ENCODE peak calls at places on chromosome 12, in nine cellular contexts. Z is stomach; H is left ventricle myocardium inferior; C is IMR-90; L is CD8-positive, alpha-beta T cell; J is testis; P is psoas muscle; G is mesenchymal stem cell; A is body of pancreas. V is an unnamed sample. For H3K4me1, the result is how much of the 10 kb centered on the place peaks cover.

GRCh38 chr12:116299548-116300150 is 22.2 kb upstream of the MED13L start:
- DNase-seq in Z (no peak), G (no peak), H (no peak), L (no peak), P (no peak), A (no peak), J (peak), C (peak), V (peak)

GRCh38 chr12:108597559-108598471 is at the start of gene TMEM119:
- DNase-seq in H (peak), P (peak), Z (no peak), C (peak), G (peak), A (peak), L (no peak), J (no peak), V (no peak)

GRCh38 chr12:83143937-83144336 is 457.2 kb downstream of the TMTC2 start:
- DNase-seq in J (no peak), Z (no peak), G (no peak), H (no peak), C (no peak), A (no peak), L (no peak), P (no peak), V (no peak)

GRCh38 chr12:22271036-22271435 is 63.5 kb downstream of the ST8SIA1 start:
- DNase-seq in A (no peak), J (no peak), G (peak), Z (no peak), H (no peak), C (peak), L (no peak), P (no peak), V (no peak)

GRCh38 chr12:53452159-53453077 is 516 bp downstream of the PCBP2 start:
- DNase-seq in C (peak), P (peak), Z (peak), H (peak), G (peak), A (peak), J (peak), L (peak), V (peak)

GRCh38 chr12:100554608-100555077 is 18.8 kb upstream of the GAS2L3 start:
- DNase-seq in P (no peak), J (no peak), A (peak), Z (no peak), H (no peak), L (no peak), G (peak), C (peak), V (no peak)

GRCh38 chr12:116210762-116211161 is 66.7 kb downstream of the MED13L start:
- DNase-seq in A (no peak), L (no peak), Z (no peak), J (no peak), C (no peak), G (no peak), H (no peak), P (no peak), V (no peak)

GRCh38 chr12:129372876-129373275 is 519.6 kb downstream of the GLT1D1 start:
- DNase-seq in G (no peak), A (no peak), H (no peak), J (no peak), Z (no peak), C (no peak), L (no peak), P (no peak), V (no peak)

GRCh38 chr12:49783917-49784676 is 42.7 kb downstream of the TMBIM6 start:
- DNase-seq in H (no peak), Z (no peak), P (no peak), A (peak), L (no peak), C (peak), J (no peak), G (peak), V (no peak)

GRCh38 chr12:75660805-75661404 is 149.5 kb upstream of the KRR1 start:
- DNase-seq in L (no peak), H (no peak), C (peak), P (no peak), J (no peak), A (no peak), G (peak), Z (no peak), V (no peak)

GRCh38 chr12:47268501-47269459 is 189.0 kb upstream of the AMIGO2 start:
- DNase-seq in Z (no peak), H (no peak), A (no peak), G (no peak), L (no peak), P (no peak), J (no peak), C (peak), V (no peak)

GRCh38 chr12:67394600-67394999 is 125.4 kb downstream of the CAND1 start:
- DNase-seq in J (peak), P (peak), G (no peak), L (no peak), A (peak), H (peak), Z (no peak), C (peak), V (peak)

GRCh38 chr12:90953956-90954421 is 987 bp downstream of the CCER1 start:
- DNase-seq in C (no peak), L (no peak), G (no peak), A (no peak), H (no peak), Z (no peak), P (peak), J (peak), V (no peak)

GRCh38 chr12:104618691-104619090 is 161.9 kb downstream of the CHST11 start:
- DNase-seq in G (no peak), H (no peak), A (no peak), L (no peak), P (no peak), C (no peak), J (no peak), Z (no peak), V (no peak)

GRCh38 chr12:16884819-16885218 is 278.9 kb upstream of the LMO3 start:
- DNase-seq in C (no peak), H (no peak), Z (no peak), G (no peak), L (no peak), A (no peak), J (no peak), P (no peak), V (no peak)

GRCh38 chr12:68291396-68292036 is 38.1 kb upstream of the IL22 start:
- DNase-seq in C (no peak), Z (no peak), L (no peak), J (no peak), A (no peak), P (no peak), G (no peak), H (no peak), V (no peak)

GRCh38 chr12:19491863-19492262 is 52.6 kb downstream of the AEBP2 start:
- DNase-seq in A (no peak), G (no peak), J (no peak), H (no peak), Z (no peak), L (no peak), P (no peak), C (no peak), V (no peak)

GRCh38 chr12:116592116-116592637 is 33.0 kb downstream of the MAP1LC3B2 start:
- DNase-seq in G (no peak), H (peak), L (no peak), C (no peak), P (peak), A (peak), Z (peak), J (peak), V (peak)

GRCh38 chr12:6769003-6769389 is 2.8 kb downstream of the PTMS start:
- DNase-seq in Z (no peak), G (peak), H (peak), L (no peak), C (peak), A (peak), P (peak), J (peak), V (peak)

GRCh38 chr12:6769681-6770080 is 2.6 kb upstream of the LAG3 start:
- DNase-seq in P (no peak), A (no peak), L (no peak), C (no peak), J (no peak), H (no peak), G (no peak), Z (no peak), V (no peak)

GRCh38 chr12:6767301-6767591 is 1.1 kb downstream of the PTMS start:
- DNase-seq in Z (no peak), G (no peak), J (no peak), L (no peak), A (no peak), C (no peak), P (no peak), H (no peak), V (no peak)

GRCh38 chr12:6767592-6768384 is 1.6 kb downstream of the PTMS start:
- DNase-seq in J (peak), H (no peak), G (peak), P (no peak), L (no peak), C (peak), Z (no peak), A (no peak), V (no peak)

DNA sequence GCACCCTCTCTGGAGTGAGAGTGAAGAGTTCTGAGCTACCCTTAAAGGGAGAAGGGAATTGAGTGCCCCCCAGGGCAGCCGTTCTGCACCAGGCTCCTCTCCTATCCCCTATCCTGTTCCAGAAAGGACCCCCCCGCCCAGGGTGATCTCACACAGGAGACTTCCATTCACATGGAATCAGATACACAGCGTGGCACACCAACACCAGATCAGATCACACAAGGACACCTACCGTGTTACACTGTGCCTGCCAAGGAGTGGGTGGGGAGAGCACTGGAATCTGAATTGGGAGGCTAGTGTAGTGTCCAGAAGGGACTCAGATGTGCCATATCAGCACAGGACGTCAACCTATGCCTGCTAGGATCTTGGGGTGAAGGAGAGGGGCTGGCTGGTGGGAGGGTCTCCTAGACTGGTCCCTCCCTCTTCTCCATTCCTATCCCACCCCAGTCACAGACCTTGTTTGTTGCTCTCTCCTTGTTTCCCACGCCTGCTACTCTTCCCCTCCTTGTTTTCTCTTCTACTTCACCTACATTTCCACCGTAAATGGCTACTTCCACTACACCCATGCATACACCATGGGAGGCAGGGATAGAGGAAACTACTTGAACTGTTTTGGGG is 2.3 kb downstream of the PTMS start:
- DNase-seq in L (no peak), H (no peak), P (no peak), J (no peak), Z (no peak), G (peak), C (peak), A (no peak), V (peak)
- H3K4me1 ChIP-seq in L (under half), H (half or more), P (under half), J (under half), Z (half or more), G (under half), C (under half), A (under half), V (under half)

DNA sequence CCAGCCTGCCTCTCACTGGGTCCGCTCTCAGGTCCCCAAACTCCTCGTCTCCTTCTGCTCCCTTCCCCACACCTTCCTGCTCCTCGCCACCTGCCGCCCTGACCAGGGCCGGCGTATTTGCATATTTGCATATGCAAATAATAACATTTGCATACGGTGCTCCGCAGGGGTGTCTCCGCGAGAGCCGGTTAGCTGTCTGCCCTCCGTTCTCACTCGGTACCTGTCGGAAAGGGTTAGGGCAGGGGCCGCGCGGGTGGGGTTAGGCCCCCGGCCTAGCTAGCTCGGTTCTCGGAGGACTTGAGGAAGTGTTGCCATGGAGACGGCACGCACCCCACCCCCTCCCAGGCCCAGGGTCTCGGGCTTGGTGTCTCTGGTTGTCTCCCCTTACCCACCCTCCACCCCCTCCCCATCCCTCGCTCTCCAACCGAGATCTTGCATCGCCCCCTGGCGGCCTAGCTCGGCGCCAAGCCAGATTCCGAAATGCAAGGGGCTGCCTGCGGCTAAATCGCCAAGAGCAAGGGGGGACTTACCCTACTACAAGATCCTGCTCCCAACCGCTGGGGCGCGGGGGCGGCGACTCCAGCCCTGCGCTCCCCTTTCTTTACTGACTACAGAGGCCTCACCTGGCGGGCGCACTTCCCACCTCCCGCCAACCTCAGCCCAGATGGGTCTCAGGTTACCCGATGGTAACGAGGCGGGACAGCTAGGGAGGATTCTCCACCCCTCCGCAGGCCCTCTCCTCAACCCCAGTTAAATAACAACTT is 8.1 kb downstream of the STAC3 start:
- DNase-seq in P (peak), L (peak), C (peak), G (peak), A (peak), J (peak), Z (peak), H (no peak), V (peak)
- H3K4me1 ChIP-seq in P (half or more), L (half or more), C (under half), G (under half), A (half or more), J (under half), Z (half or more), H (half or more), V (under half)

DNA sequence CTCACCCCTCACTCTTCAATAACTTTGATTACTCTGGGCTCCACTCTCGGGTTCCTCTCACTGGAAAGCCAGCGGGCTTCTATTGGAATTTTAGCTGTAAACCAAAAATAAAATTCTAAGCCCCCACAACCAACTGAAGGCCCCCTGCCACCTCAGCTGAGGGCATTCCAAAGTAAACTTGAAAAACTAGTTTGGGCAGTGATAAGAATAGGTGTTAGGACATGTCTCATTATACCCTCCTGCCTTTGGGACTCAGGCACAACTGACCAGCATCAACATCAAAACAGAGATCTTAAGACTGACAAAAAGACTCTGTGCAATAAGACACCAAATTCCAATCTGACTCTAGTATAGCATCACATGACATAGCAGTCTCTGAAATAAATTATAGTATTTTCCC is 11.9 kb upstream of the TSPAN9 start:
- DNase-seq in H (no peak), G (no peak), Z (no peak), C (no peak), A (no peak), L (no peak), J (no peak), P (no peak), V (no peak)
- H3K4me1 ChIP-seq in H (under half), G (under half), Z (under half), C (under half), A (under half), L (under half), J (under half), P (under half), V (under half)

DNA sequence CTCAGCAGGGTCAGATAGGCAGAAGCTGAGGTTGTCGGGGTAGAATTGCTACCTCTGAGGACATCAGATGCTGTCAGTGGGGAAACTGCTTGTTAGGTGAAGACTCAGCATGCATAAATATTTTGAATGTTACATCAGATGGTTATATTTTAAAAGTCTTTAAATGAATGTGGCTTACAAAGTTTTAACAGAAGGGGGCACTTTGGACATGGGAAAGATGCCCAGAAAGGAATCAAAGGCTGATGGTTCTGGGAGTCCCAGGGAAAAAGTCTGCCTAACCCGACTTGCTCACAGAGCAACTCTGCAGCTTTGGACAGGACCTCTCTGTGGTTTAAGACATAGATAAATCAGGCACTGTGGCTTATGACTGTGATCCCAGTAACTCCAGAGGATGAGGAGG is 474.8 kb downstream of the ATP23 start:
- DNase-seq in A (no peak), Z (no peak), G (peak), H (no peak), L (no peak), P (no peak), C (peak), J (no peak), V (no peak)
- H3K4me1 ChIP-seq in A (under half), Z (under half), G (under half), H (under half), L (under half), P (under half), C (under half), J (under half), V (under half)

DNA sequence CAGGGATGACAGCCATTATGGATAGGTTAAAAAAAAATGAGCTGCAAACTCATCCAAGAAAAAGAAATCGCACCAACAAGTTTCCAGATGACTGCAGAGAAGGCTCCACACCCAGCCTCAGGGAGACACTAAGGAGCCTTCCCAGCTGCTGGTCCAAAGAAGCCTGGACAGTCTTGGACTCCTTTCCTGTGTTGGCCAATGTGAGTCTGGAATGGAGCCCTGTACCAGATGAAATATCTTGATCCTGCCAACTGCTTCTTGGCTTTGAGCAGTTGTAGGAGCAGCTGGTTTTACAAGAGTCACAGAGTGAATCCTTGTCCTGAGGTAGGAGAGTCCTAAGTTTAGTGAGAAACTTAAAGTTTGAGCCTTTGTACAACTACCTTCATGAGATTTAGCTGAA is 44.4 kb downstream of the SLC38A1 start:
- DNase-seq in C (peak), A (peak), G (no peak), H (peak), P (peak), L (no peak), Z (no peak), J (no peak), V (no peak)
- H3K4me1 ChIP-seq in C (under half), A (under half), G (under half), H (half or more), P (under half), L (half or more), Z (under half), J (under half), V (under half)

GRCh38 chr12:4272014-4272975 is 1.3 kb upstream of the CCND2 start:
- DNase-seq in P (peak), J (peak), A (peak), C (peak), Z (peak), G (peak), H (peak), L (peak), V (peak)
- H3K4me1 ChIP-seq in P (under half), J (under half), A (half or more), C (under half), Z (half or more), G (under half), H (half or more), L (under half), V (under half)

DNA sequence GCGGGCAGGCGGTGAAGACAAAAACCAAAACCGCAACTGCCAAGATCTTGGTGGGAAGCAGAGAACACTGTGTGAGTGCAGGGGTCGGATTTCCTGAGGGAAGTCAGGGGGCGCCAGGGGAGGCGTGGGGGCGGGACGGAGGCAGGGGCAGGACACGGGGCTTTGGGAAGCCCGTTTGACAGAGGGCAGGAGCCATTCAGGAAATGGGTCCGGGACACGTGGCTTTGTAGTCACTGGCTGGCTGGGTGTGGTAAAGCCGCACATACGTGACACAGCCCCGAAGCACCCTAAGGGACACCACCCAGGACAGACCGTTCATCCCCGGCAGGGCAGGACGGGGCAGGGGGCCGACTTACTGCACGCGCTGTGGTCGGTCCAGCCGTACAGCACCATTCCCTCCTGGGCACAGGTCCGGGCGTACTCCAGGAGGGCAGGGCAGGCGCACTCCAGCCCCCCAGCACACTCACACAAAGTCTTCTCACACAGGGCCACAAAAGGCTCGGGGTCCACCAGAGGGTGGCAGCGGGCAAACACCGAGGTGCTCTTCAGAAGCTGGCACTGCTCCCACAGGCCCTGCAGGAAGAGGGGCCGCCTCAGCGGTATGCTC is 49.4 kb downstream of the VWF start:
- DNase-seq in G (no peak), L (no peak), J (no peak), A (peak), H (peak), C (no peak), P (peak), Z (peak), V (no peak)
- H3K4me1 ChIP-seq in G (under half), L (under half), J (under half), A (under half), H (half or more), C (under half), P (under half), Z (under half), V (under half)

GRCh38 chr12:42162198-42162597 is 17.5 kb upstream of the GXYLT1 start:
- DNase-seq in P (no peak), Z (no peak), C (peak), H (no peak), J (no peak), L (no peak), G (no peak), A (no peak), V (no peak)
- H3K4me1 ChIP-seq in P (under half), Z (under half), C (under half), H (under half), J (under half), L (under half), G (under half), A (under half), V (under half)

V was measured in ovary.